ENCODE peak calls at places on chromosome 2, in six cellular contexts. U is CD8-positive, alpha-beta T cell; G is right atrium auricular region; W is CD4-positive, alpha-beta T cell; T is endothelial cell of umbilical vein; H is SK-N-SH. I is an unnamed sample.

GRCh38 chr2:118371500-118371899 is 283.2 kb downstream of the INSIG2 start:
- DNase-seq in T (no peak), G (no peak), U (no peak), H (peak; percentile 31), W (no peak), I (no peak)

GRCh38 chr2:71860381-71860926 is 287.2 kb downstream of the CYP26B1 start:
- DNase-seq in H (no peak), W (no peak), U (no peak), T (no peak), G (no peak), I (no peak)

GRCh38 chr2:75453696-75454095 is 107.0 kb downstream of the EVA1A start:
- DNase-seq in G (no peak), W (no peak), T (no peak), H (no peak), U (no peak), I (no peak)

GRCh38 chr2:14616950-14617349 is 15.6 kb upstream of the LRATD1 start:
- DNase-seq in H (no peak), W (no peak), T (no peak), U (no peak), G (no peak), I (no peak)

GRCh38 chr2:233384811-233385488 is 30.7 kb downstream of the DGKD start:
- DNase-seq in W (no peak), H (no peak), G (no peak), T (no peak), U (no peak), I (no peak)

GRCh38 chr2:191754103-191754502 is 76.2 kb downstream of the NABP1 start:
- DNase-seq in W (no peak), T (no peak), G (no peak), U (no peak), H (no peak), I (no peak)

GRCh38 chr2:119480718-119481142 is 43.6 kb downstream of the SCTR start:
- DNase-seq in H (no peak), W (no peak), U (no peak), G (peak; percentile 34), T (no peak), I (no peak)

GRCh38 chr2:131046580-131047274 is 46.5 kb downstream of the FAM168B start:
- DNase-seq in U (no peak), W (no peak), G (no peak), T (no peak), H (peak; percentile 84), I (no peak)

GRCh38 chr2:120498576-120499394 is 152.8 kb downstream of the INHBB start:
- DNase-seq in G (no peak), T (no peak), U (no peak), W (no peak), H (no peak), I (no peak)

GRCh38 chr2:32986480-32986879 is 39.7 kb downstream of the LTBP1 start:
- DNase-seq in U (no peak), H (no peak), T (no peak), W (no peak), G (no peak), I (no peak)

GRCh38 chr2:3282056-3282998 is 95.3 kb downstream of the EIPR1 start:
- DNase-seq in T (no peak), G (no peak), H (peak; percentile 99), W (no peak), U (no peak), I (no peak)

GRCh38 chr2:24568492-24568891 is 77.4 kb downstream of the NCOA1 start:
- DNase-seq in G (no peak), T (no peak), W (no peak), U (no peak), H (peak; percentile 15), I (no peak)

GRCh38 chr2:36371070-36371962 is 15.7 kb downstream of the CRIM1 start:
- DNase-seq in W (no peak), U (no peak), T (peak; percentile 65), G (no peak), H (no peak), I (no peak)

GRCh38 chr2:218375212-218375611 is 6.9 kb upstream of the SLC11A1 start:
- DNase-seq in G (no peak), W (no peak), T (peak; percentile 55), U (no peak), H (no peak), I (no peak)

GRCh38 chr2:29777164-29777563 is 144.2 kb downstream of the ALK start:
- DNase-seq in H (no peak), G (no peak), U (no peak), W (no peak), T (no peak), I (no peak)

GRCh38 chr2:102001767-102002142 is 10.0 kb downstream of the IL1R2 start:
- DNase-seq in W (no peak), T (no peak), G (no peak), H (no peak), U (no peak), I (no peak)

GRCh38 chr2:63544017-63544627 is 44.2 kb downstream of the WDPCP start:
- DNase-seq in H (peak; percentile 30), U (no peak), T (peak; percentile 42), G (no peak), W (no peak), I (no peak)

GRCh38 chr2:241040081-241040803 is 41.8 kb downstream of the SNED1 start:
- DNase-seq in H (no peak), U (no peak), T (no peak), G (peak; percentile 21), W (no peak), I (no peak)

GRCh38 chr2:84880645-84881521 is at the start of gene TRABD2A:
- DNase-seq in G (peak; percentile 55), W (no peak), T (no peak), H (peak; percentile 45), U (no peak), I (no peak)

GRCh38 chr2:17813015-17813741 is 3.1 kb upstream of the MSGN1 start:
- DNase-seq in U (no peak), T (no peak), G (no peak), H (no peak), W (no peak), I (no peak)

GRCh38 chr2:190533175-190533967 is 1.2 kb downstream of the NEMP2 start:
- DNase-seq in T (no peak), U (no peak), H (peak; percentile 17), G (no peak), W (no peak), I (no peak)

GRCh38 chr2:36562973-36563532 is 34.9 kb downstream of the FEZ2 start:
- DNase-seq in T (peak; percentile 61), U (no peak), W (no peak), H (no peak), G (no peak), I (no peak)

GRCh38 chr2:226934546-226935243 is 98.8 kb downstream of the RHBDD1 start:
- DNase-seq in T (no peak), U (no peak), H (no peak), G (no peak), W (no peak), I (no peak)

GRCh38 chr2:215506604-215506990 is 70.7 kb upstream of the FN1 start:
- DNase-seq in W (no peak), G (no peak), T (no peak), H (no peak), U (no peak), I (no peak)

GRCh38 chr2:191746809-191747208 is 68.9 kb downstream of the NABP1 start:
- DNase-seq in U (no peak), G (no peak), H (no peak), T (no peak), W (no peak), I (no peak)

GRCh38 chr2:205086689-205087088 is 541.4 kb downstream of the PARD3B start:
- DNase-seq in T (no peak), W (no peak), U (no peak), G (no peak), H (peak; percentile 2), I (no peak)

DNA sequence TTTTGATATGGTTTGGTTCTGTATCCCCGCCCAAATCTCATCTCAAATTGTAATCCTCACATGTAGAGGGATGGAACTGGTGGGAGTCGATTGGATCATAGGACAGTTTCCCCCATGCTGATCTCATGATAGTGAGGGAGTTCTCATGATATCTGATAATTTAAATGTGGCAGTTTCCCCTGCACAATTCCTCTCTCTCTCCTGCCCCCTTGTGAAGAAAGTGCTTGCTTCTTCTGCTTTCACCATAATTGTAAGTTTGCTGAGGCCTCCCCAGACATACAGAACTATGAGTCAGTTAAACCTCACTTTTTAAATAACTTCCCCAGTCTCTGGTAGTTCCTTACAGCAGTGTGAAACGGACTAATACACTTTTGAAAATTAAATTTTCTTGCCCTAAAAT is 12.3 kb upstream of the KCNJ3 start:
- DNase-seq in U (no peak), W (no peak), H (no peak), T (no peak), G (no peak), I (no peak)
- TF ChIP-seq CTCF in U (no peak), W (no peak), H (no peak), T (no peak), G (no peak), I (no peak)

GRCh38 chr2:12326449-12327190 is 390.1 kb upstream of the TRIB2 start:
- DNase-seq in T (no peak), W (no peak), H (no peak), U (no peak), G (no peak), I (no peak)
- TF ChIP-seq CTCF in T (no peak), W (peak; percentile 21), H (no peak), U (no peak), G (no peak), I (no peak)

DNA sequence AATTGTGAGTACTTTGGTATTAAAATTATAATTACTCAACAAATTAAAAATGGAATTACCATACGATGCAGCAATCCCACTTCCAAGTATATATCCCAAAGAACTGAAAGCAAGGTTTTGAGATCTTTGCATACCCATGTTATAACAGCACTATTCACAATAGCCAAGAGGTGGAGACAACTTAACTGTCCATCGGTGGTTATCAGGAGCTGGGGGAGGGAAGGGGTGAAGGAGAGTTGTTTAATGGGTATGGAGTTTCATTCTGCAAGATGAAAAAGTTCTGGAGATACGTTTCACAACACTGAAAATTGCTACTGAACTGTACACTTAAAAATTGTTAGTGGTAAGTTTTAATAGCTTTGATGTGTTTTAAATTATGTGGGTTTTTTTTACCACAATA is 25.7 kb downstream of the RAB10 start:
- DNase-seq in U (no peak), G (no peak), W (no peak), T (no peak), H (no peak), I (no peak)
- TF ChIP-seq CTCF in U (no peak), G (no peak), W (no peak), T (no peak), H (peak; percentile 17), I (no peak)

DNA sequence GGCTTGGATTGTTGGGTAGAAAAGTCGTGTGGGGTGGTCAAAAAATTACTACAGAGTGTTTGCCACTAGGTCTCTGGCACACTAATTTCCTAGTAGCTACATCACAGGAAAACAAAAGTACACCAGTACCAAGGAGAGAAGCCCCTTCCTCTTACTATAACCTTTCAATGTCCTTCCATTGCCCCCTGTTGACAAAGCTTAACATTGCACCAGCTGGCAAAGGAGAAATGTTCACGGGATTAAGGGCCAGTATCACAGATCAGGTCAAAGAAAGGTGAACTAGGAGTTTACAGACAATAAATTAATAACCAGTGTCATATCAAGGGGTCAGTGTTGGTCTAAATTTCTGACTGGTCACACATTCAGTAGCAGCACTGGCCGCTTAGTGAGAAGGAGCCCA is 1139.6 kb upstream of the FAM98A start:
- DNase-seq in H (peak; percentile 3), T (no peak), U (no peak), W (no peak), G (no peak), I (no peak)
- TF ChIP-seq CTCF in H (peak; percentile 31), T (no peak), U (no peak), W (no peak), G (no peak), I (no peak)

GRCh38 chr2:54497738-54498680 is 41.9 kb downstream of the SPTBN1 start:
- DNase-seq in G (no peak), W (no peak), T (peak; percentile 77), U (no peak), H (no peak), I (no peak)
- TF ChIP-seq CTCF in G (no peak), W (no peak), T (peak; percentile 48), U (no peak), H (peak; percentile 19), I (no peak)